ENCODE peak calls at places on chromosomes 3 and 15, in nine cellular contexts. B, U, D, E, M, X, Y, J and A are unnamed samples.

GRCh38 chr3:179256813-179257212 is 5.9 kb upstream of the KCNMB3 start:
- DNase-seq in X (no peak), J (no peak), U (no peak), D (no peak), B (no peak), Y (no peak), E (no peak), M (no peak), A (no peak)

GRCh38 chr3:116005404-116005803 is 382.1 kb downstream of the GAP43 start:
- DNase-seq in X (no peak), J (peak; percentile 76), B (no peak), U (peak; percentile 12), E (peak; percentile 73), M (no peak), Y (no peak), D (no peak), A (peak; percentile 60)

GRCh38 chr3:87320748-87321634 is 44.6 kb upstream of the POU1F1 start:
- DNase-seq in B (no peak), D (no peak), U (no peak), Y (no peak), X (no peak), E (no peak), M (no peak), J (peak; percentile 53), A (no peak)

GRCh38 chr15:35506272-35506870 is 39.6 kb downstream of the DPH6 start:
- DNase-seq in E (no peak), M (no peak), X (no peak), Y (peak; percentile 20), J (peak; percentile 16), B (no peak), D (no peak), U (no peak), A (no peak)

GRCh38 chr3:165800970-165801369 is 36.3 kb downstream of the BCHE start:
- DNase-seq in U (no peak), B (no peak), Y (no peak), E (no peak), M (no peak), X (no peak), J (no peak), D (no peak), A (no peak)

GRCh38 chr3:168427830-168428471 is 332.2 kb upstream of the GOLIM4 start:
- DNase-seq in E (no peak), M (no peak), U (no peak), Y (no peak), D (no peak), J (no peak), B (no peak), X (no peak), A (no peak)

GRCh38 chr3:117995795-117996194 is 1038.9 kb downstream of the IGSF11 start:
- DNase-seq in X (no peak), U (no peak), Y (no peak), D (no peak), M (no peak), E (no peak), J (no peak), B (no peak), A (no peak)

GRCh38 chr15:29815000-29815704 is 7.1 kb downstream of the TJP1 start:
- DNase-seq in E (peak; percentile 43), M (no peak), B (no peak), X (no peak), U (no peak), Y (no peak), D (no peak), J (peak; percentile 63), A (no peak)

GRCh38 chr15:89806217-89806564 is 8.5 kb downstream of the ANPEP start:
- DNase-seq in M (no peak), B (no peak), U (no peak), X (no peak), E (no peak), Y (no peak), J (no peak), D (no peak), A (no peak)

GRCh38 chr15:89805241-89806216 is 9.1 kb downstream of the ANPEP start:
- DNase-seq in X (no peak), B (peak; percentile 29), Y (no peak), M (no peak), D (peak; percentile 67), E (no peak), U (no peak), J (no peak), A (no peak)

GRCh38 chr15:89808160-89808870 is 6.3 kb downstream of the ANPEP start:
- DNase-seq in B (no peak), X (no peak), D (peak; percentile 62), Y (peak; percentile 4), J (no peak), E (no peak), M (no peak), U (no peak), A (no peak)

GRCh38 chr15:89807689-89808088 is 7.0 kb downstream of the ANPEP start:
- DNase-seq in X (no peak), D (no peak), E (no peak), B (no peak), M (no peak), U (no peak), Y (no peak), J (no peak), A (no peak)

DNA sequence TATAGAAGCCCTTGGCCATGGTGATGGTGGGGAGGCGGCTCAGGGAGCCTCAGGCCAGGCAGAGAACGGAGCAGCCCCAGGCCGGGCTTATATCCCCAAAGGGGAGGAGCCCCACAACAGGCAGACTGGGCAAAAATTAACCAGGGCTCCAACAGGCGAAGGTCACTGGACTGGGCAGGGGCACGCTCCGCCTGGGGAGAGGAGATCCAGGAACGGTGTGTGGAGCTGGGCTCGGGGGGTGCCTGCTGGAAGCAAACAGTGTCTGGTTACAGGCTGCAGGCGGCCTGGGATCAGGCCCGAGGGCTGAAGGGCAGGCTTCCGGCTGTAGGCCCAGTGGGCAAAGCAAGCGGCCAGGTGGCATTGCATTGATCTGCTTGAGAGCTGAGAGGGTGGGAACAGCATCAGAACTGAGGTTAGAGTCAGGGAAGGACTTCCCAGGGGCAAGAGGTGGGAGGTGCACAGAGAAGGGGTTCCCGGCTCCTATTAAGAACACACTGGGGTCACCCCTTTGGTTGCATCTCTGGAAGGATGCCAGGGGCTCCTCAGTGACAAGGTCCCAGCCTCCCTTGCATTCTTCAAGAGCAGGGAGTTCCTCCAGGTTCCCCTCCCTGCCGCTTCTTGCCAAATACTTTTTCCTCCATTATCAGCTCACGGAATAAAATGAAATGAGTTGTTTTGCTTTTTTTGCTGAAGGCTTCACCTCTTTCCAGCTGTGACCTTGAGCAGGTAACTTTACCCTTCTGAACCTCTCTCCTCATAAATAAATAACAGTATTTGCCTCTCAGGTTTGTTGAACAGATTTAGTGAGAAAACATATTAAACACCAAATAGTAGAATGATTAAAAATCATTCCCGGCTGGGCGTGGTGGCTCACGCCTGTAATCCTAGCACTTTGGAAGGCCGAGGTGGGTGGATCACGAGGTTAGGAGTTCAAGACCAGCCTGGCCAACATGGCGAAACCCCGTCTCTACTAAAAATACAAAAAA is 7.8 kb downstream of the ANPEP start:
- DNase-seq in J (no peak), X (no peak), U (no peak), E (no peak), Y (peak; percentile 37), M (peak; percentile 67), D (peak; percentile 75), B (peak; percentile 53), A (no peak)
- H3K4me3 ChIP-seq in J (no peak overlapping the region), X (no peak overlapping the region), U (no peak overlapping the region), E (no peak overlapping the region), Y (no peak overlapping the region), M (no peak overlapping the region), D (peak overlapping the region; percentile 81), B (no peak overlapping the region), A (no peak overlapping the region)

GRCh38 chr15:70017025-70017424 is 80.7 kb downstream of the TLE3 start:
- DNase-seq in U (no peak), J (no peak), Y (no peak), D (no peak), X (no peak), B (peak; percentile 3), M (no peak), E (no peak), A (no peak)

GRCh38 chr15:70017796-70018195 is 79.9 kb downstream of the TLE3 start:
- DNase-seq in D (no peak), Y (no peak), E (no peak), X (no peak), J (no peak), B (peak; percentile 16), U (no peak), M (no peak), A (no peak)

GRCh38 chr15:70020229-70020628 is 77.5 kb downstream of the TLE3 start:
- DNase-seq in J (no peak), D (no peak), M (no peak), E (no peak), X (no peak), U (no peak), B (no peak), Y (no peak), A (no peak)

GRCh38 chr15:70016511-70016994 is 81.2 kb downstream of the TLE3 start:
- DNase-seq in J (no peak), D (peak; percentile 12), X (no peak), E (no peak), U (no peak), Y (no peak), M (no peak), B (no peak), A (no peak)

GRCh38 chr15:70018646-70019600 is 78.8 kb downstream of the TLE3 start:
- DNase-seq in U (no peak), J (no peak), D (peak; percentile 31), M (no peak), Y (no peak), X (no peak), B (no peak), E (no peak), A (no peak)
- H3K4me1 ChIP-seq in U (peaks cover 5% of the 10 kb centered on the region), J (peaks cover 13% of the 10 kb centered on the region), D (no peaks in the 10 kb centered on the region), M (no peaks in the 10 kb centered on the region), Y (peaks cover 12% of the 10 kb centered on the region), X (peaks cover 13% of the 10 kb centered on the region), B (no peaks in the 10 kb centered on the region), E (no peaks in the 10 kb centered on the region), A (no peaks in the 10 kb centered on the region)

GRCh38 chr15:93068581-93069199 is 20.3 kb downstream of the RGMA start:
- DNase-seq in M (no peak), X (no peak), E (no peak), Y (peak; percentile 47), J (no peak), D (no peak), B (no peak), U (no peak), A (no peak)

GRCh38 chr15:93067649-93068085 is 21.3 kb downstream of the RGMA start:
- DNase-seq in U (peak; percentile 54), D (no peak), J (no peak), Y (no peak), E (no peak), B (no peak), X (no peak), M (no peak), A (no peak)

GRCh38 chr15:93065641-93066045 is 23.4 kb downstream of the RGMA start:
- DNase-seq in D (no peak), J (no peak), Y (no peak), M (no peak), E (no peak), U (no peak), B (no peak), X (no peak), A (no peak)

GRCh38 chr15:93066103-93066725 is 22.8 kb downstream of the RGMA start:
- DNase-seq in Y (no peak), U (peak; percentile 41), B (no peak), D (peak; percentile 78), X (no peak), E (no peak), M (no peak), J (no peak), A (no peak)

DNA sequence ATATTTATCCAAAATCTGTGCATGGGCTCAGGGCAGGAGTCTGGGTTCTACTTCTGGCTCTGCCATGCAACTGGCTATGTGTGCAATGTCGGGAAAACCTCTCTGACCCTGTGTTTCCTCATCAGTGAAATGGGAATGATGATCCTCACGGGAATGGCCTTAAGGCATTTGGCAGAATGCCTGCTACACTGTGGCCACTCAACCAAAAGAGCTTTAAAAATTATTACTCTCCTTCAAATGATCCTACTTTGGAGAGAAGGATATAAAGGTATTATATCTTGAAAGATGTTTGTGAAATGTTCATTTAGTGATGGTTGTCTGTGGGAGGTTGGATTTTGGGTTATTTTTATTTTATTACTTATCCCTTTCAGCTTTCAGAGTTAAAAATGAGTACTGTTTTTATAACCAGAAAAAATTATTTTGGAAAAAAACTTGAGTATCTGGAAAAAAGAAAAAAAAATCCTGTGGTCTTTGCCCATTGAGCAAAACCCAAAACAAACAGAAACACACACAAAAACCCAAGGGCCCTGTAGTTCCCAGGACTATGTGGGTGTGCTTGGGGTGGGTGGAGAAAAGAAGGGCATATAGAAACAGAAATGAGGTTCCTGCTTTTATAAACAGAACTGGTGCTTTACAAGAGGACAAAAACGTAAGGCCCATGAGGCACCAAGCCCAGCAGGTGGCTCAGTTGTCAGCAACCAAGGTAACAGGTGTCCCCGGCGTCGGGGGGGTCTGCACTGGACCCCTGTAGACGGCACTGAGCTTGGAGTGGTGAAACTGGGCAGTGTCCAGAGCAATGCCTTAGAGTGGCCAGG is 22.0 kb downstream of the RGMA start:
- DNase-seq in D (no peak), J (peak; percentile 38), U (no peak), E (no peak), M (no peak), Y (no peak), B (no peak), X (no peak), A (peak; percentile 41)
- TF ChIP-seq CTCF in D (no peak), J (no peak), U (no peak), E (peak; percentile 17), M (no peak), Y (no peak), B (no peak), X (no peak), A (no peak)

DNA sequence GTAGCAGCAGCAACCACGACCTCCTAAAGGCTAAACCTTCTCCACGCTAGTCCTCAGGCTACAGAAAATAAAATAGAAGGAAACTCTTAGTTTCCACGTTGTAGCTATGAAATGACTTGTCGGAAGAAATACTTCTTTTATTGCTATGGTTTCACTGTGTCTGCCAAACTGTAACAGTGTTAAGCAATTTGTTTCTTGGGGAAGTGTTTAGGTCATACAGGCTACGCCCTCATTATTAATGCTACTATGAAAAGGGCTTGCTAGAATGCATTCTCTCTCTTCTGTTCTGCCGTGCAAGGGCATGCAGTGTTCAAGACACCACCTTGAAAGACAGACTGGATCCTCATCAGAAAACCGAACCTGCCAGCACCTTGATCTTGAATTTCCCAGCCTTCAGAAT is 462.7 kb downstream of the PLOD2 start:
- DNase-seq in X (no peak), D (no peak), Y (no peak), B (no peak), E (no peak), M (no peak), J (no peak), U (no peak), A (no peak)
- H3K4me3 ChIP-seq in X (no peak overlapping the region), D (no peak overlapping the region), Y (no peak overlapping the region), B (no peak overlapping the region), E (no peak overlapping the region), M (no peak overlapping the region), J (no peak overlapping the region), U (no peak overlapping the region), A (no peak overlapping the region)